ENCODE peak calls at places on chromosomes 7 and 10, in eight cellular contexts. K is dorsolateral prefrontal cortex; E is activated B cell treated with CpG ODN at 0.5 μM for 24 hours; U is H1; N is CD8-positive, alpha-beta T cell; A is HCT116; J is OCI-LY7; H is Peyer's patch. B is an unnamed sample.

GRCh38 chr7:36161996-36162395 is 8.9 kb downstream of the EEPD1 start:
- DNase-seq in U (no peak), H (no peak), A (no peak), J (no peak), N (no peak), K (no peak), E (no peak), B (no peak)

GRCh38 chr7:112290065-112290464 is 83.6 kb downstream of the ZNF277 start:
- DNase-seq in K (no peak), U (no peak), J (no peak), E (no peak), A (no peak), N (no peak), H (no peak), B (no peak)

GRCh38 chr10:118264838-118265470 is 77.2 kb downstream of the FAM204A start:
- DNase-seq in H (no peak), E (no peak), U (no peak), K (no peak), N (no peak), A (no peak), J (no peak), B (no peak)

GRCh38 chr7:245574-246295 is 44.2 kb upstream of the FOXL3 start:
- DNase-seq in A (no peak), E (no peak), U (no peak), J (no peak), H (no peak), N (no peak), K (no peak), B (no peak)

GRCh38 chr10:102735065-102735562 is 8.6 kb upstream of the WBP1L start:
- DNase-seq in H (no peak), U (no peak), N (no peak), K (no peak), A (no peak), J (no peak), E (no peak), B (no peak)

GRCh38 chr7:45088821-45089313 is at the start of gene NACAD:
- DNase-seq in N (no peak), A (no peak), J (no peak), K (peak; percentile 90), U (no peak), E (no peak), H (peak; percentile 56), B (no peak)

GRCh38 chr10:113444766-113445365 is 108.0 kb upstream of the HABP2 start:
- DNase-seq in H (no peak), E (no peak), K (no peak), J (no peak), A (no peak), U (no peak), N (no peak), B (no peak)

GRCh38 chr10:106566871-106567270 is 597.6 kb downstream of the SORCS1 start:
- DNase-seq in E (no peak), H (no peak), K (no peak), A (no peak), N (no peak), U (no peak), J (no peak), B (no peak)

GRCh38 chr10:101120884-101121660 is 10.0 kb upstream of the TLX1 start:
- DNase-seq in K (no peak), A (no peak), H (peak; percentile 85), N (no peak), E (peak; percentile 40), J (peak; percentile 11), U (no peak), B (no peak)

GRCh38 chr7:99740573-99741437 is 5.8 kb upstream of the CYP3A7 start:
- DNase-seq in N (no peak), U (no peak), J (no peak), H (no peak), A (no peak), K (no peak), E (no peak), B (no peak)

GRCh38 chr10:7070950-7071349 is 339.9 kb downstream of the SFMBT2 start:
- DNase-seq in U (no peak), E (no peak), N (no peak), K (no peak), A (no peak), H (no peak), J (peak; percentile 17), B (no peak)

GRCh38 chr7:30612658-30613265 is 18.1 kb downstream of the GARS1 start:
- DNase-seq in U (no peak), J (no peak), N (no peak), K (no peak), E (no peak), A (no peak), H (no peak), B (no peak)

GRCh38 chr10:132932461-132933307 is 9.7 kb downstream of the CFAP46 start:
- DNase-seq in U (no peak), H (no peak), K (peak; percentile 40), A (no peak), N (no peak), E (no peak), J (no peak), B (no peak)

GRCh38 chr10:43667736-43668371 is 19.2 kb upstream of the ZNF32 start:
- DNase-seq in J (no peak), U (no peak), A (no peak), E (no peak), K (no peak), H (no peak), N (no peak), B (no peak)

GRCh38 chr7:100411101-100411500 is 17.4 kb downstream of the ZCWPW1 start:
- DNase-seq in U (no peak), A (no peak), E (no peak), K (no peak), N (no peak), H (no peak), J (no peak), B (no peak)

GRCh38 chr7:157005456-157006204 is 4.8 kb downstream of the MNX1 start:
- DNase-seq in E (no peak), U (no peak), N (no peak), K (no peak), A (no peak), H (peak; percentile 51), J (no peak), B (no peak)

GRCh38 chr10:48595533-48595932 is 9.3 kb downstream of the ARHGAP22 start:
- DNase-seq in A (no peak), U (no peak), K (no peak), H (no peak), N (no peak), J (no peak), E (no peak), B (no peak)

GRCh38 chr10:127496045-127496444 is 53.1 kb upstream of the NPS start:
- DNase-seq in E (no peak), N (no peak), H (no peak), A (no peak), U (no peak), K (no peak), J (no peak), B (no peak)

GRCh38 chr10:7152982-7153381 is 257.9 kb downstream of the SFMBT2 start:
- DNase-seq in N (no peak), K (no peak), E (no peak), H (no peak), J (no peak), U (no peak), A (no peak), B (no peak)

GRCh38 chr7:33789871-33790270 is 115.5 kb upstream of the BMPER start:
- DNase-seq in J (no peak), H (no peak), K (no peak), U (no peak), E (no peak), A (no peak), N (no peak), B (no peak)

GRCh38 chr10:127408733-127409132 is 140.4 kb upstream of the NPS start:
- DNase-seq in J (no peak), H (no peak), A (no peak), K (no peak), N (no peak), U (no peak), E (no peak), B (no peak)

GRCh38 chr7:25360471-25360870 is 132.2 kb upstream of the NPVF start:
- DNase-seq in U (no peak), H (no peak), N (no peak), A (no peak), E (no peak), J (no peak), K (no peak), B (no peak)

GRCh38 chr10:1142596-1142995 is 86.4 kb downstream of the WDR37 start:
- DNase-seq in H (no peak), N (no peak), E (no peak), U (no peak), J (peak; percentile 13), K (no peak), A (no peak), B (no peak)
- TF ChIP-seq CTCF in H (peak; percentile 24), N (peak; percentile 35), E (no peak), U (peak; percentile 71), J (peak; percentile 72), K (peak; percentile 62), A (peak; percentile 64), B (peak; percentile 17)

GRCh38 chr10:59820471-59820870 is 67.2 kb upstream of the MRLN start:
- DNase-seq in J (no peak), E (no peak), H (no peak), K (no peak), A (no peak), U (no peak), N (no peak), B (no peak)
- TF ChIP-seq CTCF in J (no peak), E (no peak), H (no peak), K (no peak), A (no peak), U (no peak), N (no peak), B (no peak)

GRCh38 chr10:82148764-82149163 is 273.8 kb downstream of the NRG3 start:
- DNase-seq in J (no peak), K (no peak), N (no peak), H (no peak), E (no peak), U (no peak), A (no peak), B (no peak)

GRCh38 chr10:82150123-82150900 is 275.3 kb downstream of the NRG3 start:
- DNase-seq in K (no peak), H (no peak), E (no peak), J (peak; percentile 74), U (peak; percentile 83), A (no peak), N (no peak), B (peak; percentile 32)
- TF ChIP-seq CTCF in K (no peak), H (no peak), E (no peak), J (peak; percentile 74), U (peak; percentile 94), A (no peak), N (no peak), B (peak; percentile 63)

DNA sequence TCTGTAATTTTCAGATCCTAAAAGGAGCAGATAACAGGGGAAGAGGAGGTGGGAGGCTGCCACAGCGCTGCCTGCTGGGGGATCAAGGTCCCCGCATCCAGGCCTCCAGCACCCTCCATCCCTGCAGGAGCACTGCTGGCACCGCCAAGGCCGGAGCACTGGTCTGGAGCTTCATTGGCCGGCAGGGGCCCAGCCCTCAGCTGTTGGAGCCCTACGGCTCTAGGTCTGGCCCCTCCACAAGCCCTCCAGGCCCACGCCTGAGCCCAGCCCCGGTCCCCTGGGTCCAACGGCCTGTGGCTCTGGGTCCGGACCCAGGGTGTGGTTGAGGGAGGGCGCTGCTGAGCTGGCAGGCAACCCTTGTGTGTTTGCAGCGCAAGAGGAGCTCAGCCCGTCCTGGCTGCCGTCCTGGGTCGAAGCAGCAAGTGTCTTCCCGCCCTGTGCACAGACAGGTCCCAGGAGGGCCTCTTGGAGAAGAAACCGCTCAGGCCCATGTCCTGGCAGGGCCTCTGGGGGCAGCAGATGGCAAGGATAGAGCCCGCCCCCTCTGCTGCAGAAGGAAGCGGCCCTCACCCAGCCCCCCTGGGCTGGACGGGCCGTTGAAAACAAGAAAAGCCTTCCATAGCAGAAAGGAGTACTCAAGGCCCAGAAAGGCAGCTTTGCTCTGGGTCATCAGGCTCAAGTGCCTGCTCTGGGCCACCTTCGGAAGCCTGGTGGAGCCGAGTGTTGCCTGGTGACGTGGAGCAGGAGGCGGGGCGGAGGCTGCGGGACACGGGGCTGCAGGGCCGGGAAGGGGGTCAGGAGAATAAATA is 54.3 kb upstream of the TNRC18 start:
- DNase-seq in E (peak; percentile 44), J (no peak), K (no peak), U (no peak), N (no peak), A (no peak), H (peak; percentile 55), B (no peak)
- TF ChIP-seq CTCF in E (no peak), J (no peak), K (no peak), U (no peak), N (no peak), A (peak; percentile 5), H (no peak), B (peak; percentile 34)

B was measured in progenitor cell of endocrine pancreas.